ENCODE peak calls at places on chromosomes 7 and 10, in eight cellular contexts. D is fibroblast of lung, N is gastrocnemius medialis, R is mammary epithelial cell, I is A549, O is PC-9, S is tibial nerve, M is epithelial cell of esophagus. F is an unnamed sample.

GRCh38 chr10:5014936-5015335 is 11.3 kb upstream of the AKR1C2 start:
- DNase-seq in D (no peak), N (no peak), R (no peak), I (peak), O (no peak), S (no peak), M (peak), F (no peak)

GRCh38 chr10:95655571-95656290 is 780 bp downstream of the ALDH18A1 start:
- DNase-seq in D (peak), N (peak), R (peak), I (peak), O (no peak), S (no peak), M (peak), F (no peak)

GRCh38 chr7:30594055-30594539 is 581 bp upstream of the GARS1 start:
- DNase-seq in D (peak), N (peak), R (no peak), I (peak), O (peak), S (no peak), M (peak), F (peak)

GRCh38 chr10:121592155-121592890 is 5.9 kb downstream of the FGFR2 start:
- DNase-seq in D (no peak), N (no peak), R (no peak), I (no peak), O (no peak), S (no peak), M (peak), F (no peak)

GRCh38 chr7:81960026-81960425 is 190.2 kb upstream of the HGF start:
- DNase-seq in D (no peak), N (no peak), R (no peak), I (no peak), O (no peak), S (no peak), M (no peak), F (no peak)

GRCh38 chr10:131577786-131578471 is 266.4 kb upstream of the TCERG1L start:
- DNase-seq in D (no peak), N (no peak), R (no peak), I (no peak), O (no peak), S (no peak), M (no peak), F (no peak)

GRCh38 chr10:103736763-103737162 is 118.6 kb downstream of the SH3PXD2A start:
- DNase-seq in D (peak), N (no peak), R (peak), I (peak), O (no peak), S (no peak), M (peak), F (no peak)

GRCh38 chr10:13732485-13732884 is 145.7 kb downstream of the PRPF18 start:
- DNase-seq in D (no peak), N (no peak), R (no peak), I (no peak), O (no peak), S (no peak), M (no peak), F (no peak)

GRCh38 chr10:125605167-125605566 is 77.8 kb downstream of the TEX36 start:
- DNase-seq in D (peak), N (no peak), R (no peak), I (no peak), O (no peak), S (no peak), M (no peak), F (no peak)

GRCh38 chr7:29852457-29852856 is 46.1 kb downstream of the WIPF3 start:
- DNase-seq in D (no peak), N (no peak), R (peak), I (no peak), O (no peak), S (no peak), M (peak), F (no peak)

GRCh38 chr10:1268856-1269255 is 212.7 kb downstream of the WDR37 start:
- DNase-seq in D (no peak), N (no peak), R (no peak), I (no peak), O (no peak), S (no peak), M (peak), F (no peak)

GRCh38 chr10:126133082-126133620 is 236.8 kb downstream of the FANK1 start:
- DNase-seq in D (no peak), N (no peak), R (no peak), I (no peak), O (no peak), S (no peak), M (no peak), F (no peak)

GRCh38 chr10:3251172-3251571 is 78.6 kb upstream of the PITRM1 start:
- DNase-seq in D (no peak), N (no peak), R (no peak), I (no peak), O (no peak), S (no peak), M (no peak), F (no peak)

GRCh38 chr7:32428546-32428945 is 61.6 kb downstream of the LSM5 start:
- DNase-seq in D (no peak), N (no peak), R (no peak), I (no peak), O (no peak), S (no peak), M (no peak), F (no peak)

DNA sequence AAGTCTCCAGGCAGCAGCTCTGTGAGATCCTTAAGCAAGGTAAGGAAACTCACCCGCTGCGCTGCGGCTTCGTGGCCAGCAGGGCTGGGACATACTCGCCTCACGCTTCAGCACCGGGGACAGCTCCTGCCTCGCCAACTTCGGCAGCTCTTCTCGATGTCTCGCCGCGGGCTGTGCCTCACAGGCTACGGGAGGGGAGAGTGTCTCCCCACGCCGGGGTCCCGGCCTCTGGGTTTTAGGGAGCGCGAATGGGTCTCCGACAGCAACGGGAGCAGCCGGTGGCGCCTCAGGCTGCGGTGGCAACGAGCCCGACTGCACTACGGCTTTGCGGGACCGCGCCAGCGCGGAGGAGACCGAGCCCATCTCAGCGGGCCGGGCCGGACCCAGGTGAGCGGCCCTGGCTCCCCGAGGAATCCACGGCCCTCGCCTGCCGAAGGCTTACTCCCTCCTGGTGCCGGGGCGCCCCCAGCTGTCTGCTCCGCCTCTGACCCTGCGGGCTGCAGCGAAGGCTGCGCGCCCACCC is 62.4 kb downstream of the LSM5 start:
- DNase-seq in D (peak), N (peak), R (peak), I (peak), O (peak), S (no peak), M (peak), F (no peak)
- TF ChIP-seq CTCF in D (peak), N (no peak), R (peak), I (no peak), O (no peak), S (no peak), M (peak), F (no peak)

GRCh38 chr10:7482992-7483391 is 72.2 kb upstream of the SFMBT2 start:
- DNase-seq in D (no peak), N (no peak), R (no peak), I (no peak), O (no peak), S (no peak), M (no peak), F (no peak)

GRCh38 chr10:7485267-7485601 is 74.4 kb upstream of the SFMBT2 start:
- DNase-seq in D (no peak), N (no peak), R (no peak), I (no peak), O (no peak), S (no peak), M (no peak), F (no peak)

GRCh38 chr10:7486533-7486932 is 75.7 kb upstream of the SFMBT2 start:
- DNase-seq in D (no peak), N (no peak), R (no peak), I (no peak), O (no peak), S (no peak), M (no peak), F (no peak)

GRCh38 chr10:7483848-7484247 is 73.0 kb upstream of the SFMBT2 start:
- DNase-seq in D (no peak), N (no peak), R (no peak), I (no peak), O (no peak), S (no peak), M (no peak), F (no peak)

DNA sequence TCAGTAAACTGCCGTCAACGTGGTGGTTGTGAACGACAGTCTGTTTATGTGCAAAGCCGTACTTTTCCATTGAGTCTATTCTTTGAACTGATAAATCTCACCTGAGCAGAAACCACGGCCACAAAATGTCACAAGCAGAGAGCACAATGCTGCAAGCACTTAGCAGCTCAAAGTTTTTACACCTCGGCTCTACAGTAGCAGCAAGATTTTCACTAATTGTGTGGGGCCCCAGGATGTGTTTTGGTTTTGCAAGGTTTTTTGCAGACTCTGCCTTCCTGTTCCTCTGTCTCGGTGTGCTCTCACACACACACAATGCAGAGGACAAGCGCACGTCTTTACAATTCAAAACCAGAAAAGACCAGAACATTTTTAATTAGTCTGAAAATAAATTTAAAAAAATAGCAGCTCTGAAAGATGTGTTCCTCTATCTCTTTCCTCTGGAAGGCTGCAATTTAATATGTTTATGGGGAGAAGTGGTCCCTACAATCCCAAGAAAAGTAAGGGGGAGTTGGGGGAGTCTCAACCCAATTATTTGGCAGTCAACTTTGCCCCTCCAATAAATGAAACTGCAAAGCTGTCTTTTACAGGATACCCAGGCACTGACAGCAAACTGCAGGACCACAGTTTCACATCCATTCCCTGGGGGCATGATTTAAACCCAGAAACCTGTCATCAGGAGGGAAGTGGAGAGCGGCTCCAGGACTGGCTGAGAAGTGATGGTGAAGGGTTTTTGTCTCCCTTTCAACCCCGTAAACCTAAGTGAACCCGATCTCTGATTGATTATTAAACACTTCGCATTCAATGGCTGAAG is 73.8 kb upstream of the SFMBT2 start:
- DNase-seq in D (no peak), N (no peak), R (no peak), I (no peak), O (no peak), S (no peak), M (no peak), F (no peak)
- H3K4me3 ChIP-seq in D (no peak), N (no peak), R (no peak), I (peak), O (no peak), S (peak), M (no peak), F (no peak)

GRCh38 chr7:35261476-35262285 is 7.8 kb upstream of the TBX20 start:
- DNase-seq in D (no peak), N (no peak), R (no peak), I (no peak), O (no peak), S (no peak), M (no peak), F (no peak)
- TF ChIP-seq CTCF in D (no peak), N (no peak), R (no peak), I (no peak), O (no peak), S (no peak), M (no peak), F (no peak)

GRCh38 chr7:67794544-67794943 is 797.9 kb downstream of the TYW1 start:
- DNase-seq in D (no peak), N (no peak), R (no peak), I (no peak), O (no peak), S (no peak), M (no peak), F (no peak)
- H3K4me3 ChIP-seq in D (no peak), N (no peak), R (no peak), I (no peak), O (no peak), S (no peak), M (no peak), F (no peak)